ENCODE peak calls at places on chromosomes 7 and 10, in seven cellular contexts. One of them, this sample, is unnamed.

GRCh38 chr10:77746313-77746712 is 108.7 kb upstream of the KCNMA1 start:
- DNase-seq in CD8-positive, alpha-beta memory T cell: no peak
- DNase-seq in lower lobe of right lung: no peak
- DNase-seq in neural progenitor cell: no peak
- DNase-seq in psoas muscle: no peak
- DNase-seq in testis: no peak
- DNase-seq in endodermal cell: no peak
- DNase-seq in this sample: no peak

GRCh38 chr7:390761-391410 is 100.9 kb downstream of the FOXL3 start:
- DNase-seq in CD8-positive, alpha-beta memory T cell: no peak
- DNase-seq in testis: no peak
- DNase-seq in lower lobe of right lung: peak
- DNase-seq in endodermal cell: peak
- DNase-seq in neural progenitor cell: no peak
- DNase-seq in psoas muscle: peak
- DNase-seq in this sample: no peak

GRCh38 chr7:87316097-87316700 is 29.3 kb upstream of the CROT start:
- DNase-seq in neural progenitor cell: no peak
- DNase-seq in endodermal cell: no peak
- DNase-seq in lower lobe of right lung: no peak
- DNase-seq in CD8-positive, alpha-beta memory T cell: no peak
- DNase-seq in psoas muscle: no peak
- DNase-seq in testis: no peak
- DNase-seq in this sample: no peak

GRCh38 chr10:37760817-37761216 is 96.6 kb downstream of the ZNF248 start:
- DNase-seq in psoas muscle: no peak
- DNase-seq in CD8-positive, alpha-beta memory T cell: no peak
- DNase-seq in lower lobe of right lung: no peak
- DNase-seq in neural progenitor cell: no peak
- DNase-seq in testis: no peak
- DNase-seq in endodermal cell: no peak
- DNase-seq in this sample: no peak

GRCh38 chr7:68432585-68432984 is 1165.7 kb upstream of the AUTS2 start:
- DNase-seq in testis: no peak
- DNase-seq in lower lobe of right lung: no peak
- DNase-seq in psoas muscle: no peak
- DNase-seq in endodermal cell: no peak
- DNase-seq in CD8-positive, alpha-beta memory T cell: no peak
- DNase-seq in neural progenitor cell: no peak
- DNase-seq in this sample: no peak

GRCh38 chr10:127740596-127740995 is 3.6 kb downstream of the FOXI2 start:
- DNase-seq in lower lobe of right lung: no peak
- DNase-seq in testis: no peak
- DNase-seq in neural progenitor cell: no peak
- DNase-seq in endodermal cell: peak
- DNase-seq in psoas muscle: no peak
- DNase-seq in CD8-positive, alpha-beta memory T cell: no peak
- DNase-seq in this sample: no peak

GRCh38 chr10:69750011-69750373 is 51.7 kb upstream of the COL13A1 start:
- DNase-seq in psoas muscle: no peak
- DNase-seq in CD8-positive, alpha-beta memory T cell: no peak
- DNase-seq in endodermal cell: no peak
- DNase-seq in testis: no peak
- DNase-seq in lower lobe of right lung: no peak
- DNase-seq in neural progenitor cell: no peak
- DNase-seq in this sample: no peak

GRCh38 chr7:25707733-25708132 is 444.3 kb upstream of the NFE2L3 start:
- DNase-seq in endodermal cell: no peak
- DNase-seq in neural progenitor cell: no peak
- DNase-seq in lower lobe of right lung: no peak
- DNase-seq in psoas muscle: no peak
- DNase-seq in CD8-positive, alpha-beta memory T cell: no peak
- DNase-seq in testis: no peak
- DNase-seq in this sample: no peak

GRCh38 chr7:35249537-35249907 is 4.4 kb downstream of the TBX20 start:
- DNase-seq in endodermal cell: peak
- DNase-seq in testis: no peak
- DNase-seq in psoas muscle: no peak
- DNase-seq in neural progenitor cell: no peak
- DNase-seq in lower lobe of right lung: no peak
- DNase-seq in CD8-positive, alpha-beta memory T cell: no peak
- DNase-seq in this sample: no peak

GRCh38 chr7:19377611-19378339 is 232.6 kb upstream of the FERD3L start:
- DNase-seq in endodermal cell: no peak
- DNase-seq in CD8-positive, alpha-beta memory T cell: no peak
- DNase-seq in testis: no peak
- DNase-seq in neural progenitor cell: no peak
- DNase-seq in psoas muscle: no peak
- DNase-seq in lower lobe of right lung: no peak
- DNase-seq in this sample: no peak

GRCh38 chr10:86929445-86929844 is 28.0 kb downstream of the MMRN2 start:
- DNase-seq in CD8-positive, alpha-beta memory T cell: no peak
- DNase-seq in testis: no peak
- DNase-seq in lower lobe of right lung: no peak
- DNase-seq in neural progenitor cell: no peak
- DNase-seq in psoas muscle: no peak
- DNase-seq in endodermal cell: no peak
- DNase-seq in this sample: no peak

GRCh38 chr7:128858380-128859231 is 4.0 kb upstream of the ATP6V1F start:
- DNase-seq in psoas muscle: peak
- DNase-seq in lower lobe of right lung: no peak
- DNase-seq in CD8-positive, alpha-beta memory T cell: no peak
- DNase-seq in testis: peak
- DNase-seq in endodermal cell: no peak
- DNase-seq in neural progenitor cell: no peak
- DNase-seq in this sample: no peak

GRCh38 chr10:112919721-112920120 is 30.3 kb upstream of the TCF7L2 start:
- DNase-seq in testis: no peak
- DNase-seq in lower lobe of right lung: no peak
- DNase-seq in endodermal cell: no peak
- DNase-seq in neural progenitor cell: no peak
- DNase-seq in psoas muscle: no peak
- DNase-seq in CD8-positive, alpha-beta memory T cell: no peak
- DNase-seq in this sample: no peak

GRCh38 chr7:39712746-39713145 is 89.4 kb downstream of the RALA start:
- DNase-seq in neural progenitor cell: no peak
- DNase-seq in lower lobe of right lung: no peak
- DNase-seq in psoas muscle: no peak
- DNase-seq in testis: no peak
- DNase-seq in endodermal cell: no peak
- DNase-seq in CD8-positive, alpha-beta memory T cell: no peak
- DNase-seq in this sample: no peak

GRCh38 chr7:12031638-12032037 is 179.5 kb upstream of the TMEM106B start:
- DNase-seq in neural progenitor cell: no peak
- DNase-seq in endodermal cell: peak
- DNase-seq in CD8-positive, alpha-beta memory T cell: no peak
- DNase-seq in testis: no peak
- DNase-seq in lower lobe of right lung: no peak
- DNase-seq in psoas muscle: no peak
- DNase-seq in this sample: no peak

GRCh38 chr10:69969961-69970360 is 82.7 kb upstream of the MACROH2A2 start:
- DNase-seq in neural progenitor cell: no peak
- DNase-seq in psoas muscle: no peak
- DNase-seq in testis: no peak
- DNase-seq in CD8-positive, alpha-beta memory T cell: no peak
- DNase-seq in lower lobe of right lung: no peak
- DNase-seq in endodermal cell: no peak
- DNase-seq in this sample: no peak

GRCh38 chr10:86632009-86632800 is 22.1 kb upstream of the OPN4 start:
- DNase-seq in psoas muscle: peak
- DNase-seq in testis: no peak
- DNase-seq in neural progenitor cell: peak
- DNase-seq in endodermal cell: peak
- DNase-seq in lower lobe of right lung: no peak
- DNase-seq in CD8-positive, alpha-beta memory T cell: no peak
- DNase-seq in this sample: peak

GRCh38 chr7:23687011-23687410 is 7.0 kb downstream of the FAM221A start:
- DNase-seq in endodermal cell: no peak
- DNase-seq in CD8-positive, alpha-beta memory T cell: no peak
- DNase-seq in lower lobe of right lung: no peak
- DNase-seq in neural progenitor cell: no peak
- DNase-seq in psoas muscle: no peak
- DNase-seq in testis: no peak
- DNase-seq in this sample: peak

GRCh38 chr7:155809332-155809946 is 2.8 kb downstream of the SHH start:
- DNase-seq in neural progenitor cell: peak
- DNase-seq in CD8-positive, alpha-beta memory T cell: no peak
- DNase-seq in lower lobe of right lung: peak
- DNase-seq in endodermal cell: peak
- DNase-seq in psoas muscle: no peak
- DNase-seq in testis: no peak
- DNase-seq in this sample: no peak

GRCh38 chr7:155807805-155808550 is 4.3 kb downstream of the SHH start:
- DNase-seq in endodermal cell: no peak
- DNase-seq in neural progenitor cell: no peak
- DNase-seq in testis: no peak
- DNase-seq in lower lobe of right lung: no peak
- DNase-seq in CD8-positive, alpha-beta memory T cell: no peak
- DNase-seq in psoas muscle: no peak
- DNase-seq in this sample: no peak

GRCh38 chr7:155807013-155807804 is 5.1 kb downstream of the SHH start:
- DNase-seq in neural progenitor cell: peak
- DNase-seq in testis: no peak
- DNase-seq in CD8-positive, alpha-beta memory T cell: no peak
- DNase-seq in lower lobe of right lung: no peak
- DNase-seq in psoas muscle: no peak
- DNase-seq in endodermal cell: peak
- DNase-seq in this sample: no peak

GRCh38 chr7:155809947-155810606 is 2.2 kb downstream of the SHH start:
- DNase-seq in lower lobe of right lung: peak
- DNase-seq in endodermal cell: peak
- DNase-seq in CD8-positive, alpha-beta memory T cell: no peak
- DNase-seq in neural progenitor cell: peak
- DNase-seq in testis: no peak
- DNase-seq in psoas muscle: no peak
- DNase-seq in this sample: no peak

GRCh38 chr7:155808551-155809331 is 3.5 kb downstream of the SHH start:
- DNase-seq in endodermal cell: peak
- DNase-seq in neural progenitor cell: peak
- DNase-seq in psoas muscle: no peak
- DNase-seq in testis: no peak
- DNase-seq in CD8-positive, alpha-beta memory T cell: no peak
- DNase-seq in lower lobe of right lung: peak
- DNase-seq in this sample: peak
- H3K27ac ChIP-seq in endodermal cell: no peak
- H3K27ac ChIP-seq in neural progenitor cell: no peak
- H3K27ac ChIP-seq in psoas muscle: no peak
- H3K27ac ChIP-seq in testis: no peak
- H3K27ac ChIP-seq in CD8-positive, alpha-beta memory T cell: no peak
- H3K27ac ChIP-seq in lower lobe of right lung: peak
- H3K27ac ChIP-seq in this sample: no peak

DNA sequence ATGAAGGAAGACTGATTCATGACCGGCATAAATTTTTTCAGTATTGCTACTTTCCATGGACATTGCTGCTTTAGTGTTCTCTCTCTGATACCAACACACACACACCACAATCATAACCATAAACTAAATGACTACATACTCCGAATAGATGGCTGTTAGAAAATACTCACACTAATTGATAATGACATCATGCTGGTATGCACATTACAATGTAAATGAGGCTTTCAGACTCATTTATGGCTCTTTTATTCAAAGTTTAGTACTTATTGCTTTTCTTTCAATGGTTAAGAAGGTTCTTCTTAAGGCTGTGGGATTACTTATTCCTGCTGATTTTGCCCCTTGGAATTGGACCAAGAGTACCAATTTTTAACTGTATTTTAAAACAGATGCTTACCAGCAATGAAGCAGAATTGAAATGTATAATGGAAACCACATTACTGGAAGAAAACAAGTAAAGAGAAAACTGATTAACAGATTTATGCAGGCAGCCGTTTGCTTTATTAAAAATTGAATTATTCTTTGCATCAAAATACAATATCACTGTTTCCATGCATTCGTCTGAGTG is 20.6 kb upstream of the CABCOCO1 start:
- DNase-seq in endodermal cell: no peak
- DNase-seq in CD8-positive, alpha-beta memory T cell: no peak
- DNase-seq in psoas muscle: no peak
- DNase-seq in testis: no peak
- DNase-seq in neural progenitor cell: no peak
- DNase-seq in lower lobe of right lung: no peak
- DNase-seq in this sample: no peak
- H3K4me3 ChIP-seq in endodermal cell: no peak
- H3K4me3 ChIP-seq in CD8-positive, alpha-beta memory T cell: no peak
- H3K4me3 ChIP-seq in psoas muscle: no peak
- H3K4me3 ChIP-seq in testis: no peak
- H3K4me3 ChIP-seq in neural progenitor cell: no peak
- H3K4me3 ChIP-seq in lower lobe of right lung: no peak
- H3K4me3 ChIP-seq in this sample: no peak

GRCh38 chr7:154835924-154836529 is 166.9 kb downstream of the PAXIP1 start:
- DNase-seq in testis: no peak
- DNase-seq in CD8-positive, alpha-beta memory T cell: no peak
- DNase-seq in endodermal cell: no peak
- DNase-seq in neural progenitor cell: no peak
- DNase-seq in psoas muscle: no peak
- DNase-seq in lower lobe of right lung: no peak
- DNase-seq in this sample: no peak

GRCh38 chr7:154837087-154837486 is 165.8 kb downstream of the PAXIP1 start:
- DNase-seq in CD8-positive, alpha-beta memory T cell: no peak
- DNase-seq in neural progenitor cell: no peak
- DNase-seq in psoas muscle: no peak
- DNase-seq in testis: no peak
- DNase-seq in lower lobe of right lung: no peak
- DNase-seq in endodermal cell: no peak
- DNase-seq in this sample: no peak

GRCh38 chr7:154832557-154833138 is 170.3 kb downstream of the PAXIP1 start:
- DNase-seq in lower lobe of right lung: no peak
- DNase-seq in endodermal cell: peak
- DNase-seq in CD8-positive, alpha-beta memory T cell: no peak
- DNase-seq in neural progenitor cell: peak
- DNase-seq in testis: no peak
- DNase-seq in psoas muscle: no peak
- DNase-seq in this sample: no peak

GRCh38 chr7:154837622-154838021 is 165.3 kb downstream of the PAXIP1 start:
- DNase-seq in lower lobe of right lung: no peak
- DNase-seq in endodermal cell: no peak
- DNase-seq in CD8-positive, alpha-beta memory T cell: no peak
- DNase-seq in testis: no peak
- DNase-seq in psoas muscle: no peak
- DNase-seq in neural progenitor cell: no peak
- DNase-seq in this sample: no peak

DNA sequence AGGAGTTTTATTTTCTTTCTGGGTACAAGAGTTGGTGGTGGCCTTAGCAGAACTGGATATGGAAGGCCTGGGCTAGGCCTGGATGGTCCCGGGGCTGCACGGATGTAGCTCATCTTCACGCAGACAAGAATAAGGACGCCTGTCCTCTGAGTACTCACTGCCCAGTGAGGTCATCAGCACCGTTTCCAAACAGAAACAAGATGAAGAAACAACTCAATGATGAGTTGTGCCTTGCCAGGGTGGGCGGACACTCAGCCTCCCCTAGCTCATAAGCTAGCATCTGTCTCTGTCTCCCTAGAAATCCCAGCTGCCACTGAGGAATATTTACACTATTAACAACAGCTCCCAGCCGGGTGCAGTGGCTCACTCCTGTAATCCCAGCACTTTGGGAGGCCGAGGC is 169.1 kb downstream of the PAXIP1 start:
- DNase-seq in psoas muscle: no peak
- DNase-seq in CD8-positive, alpha-beta memory T cell: no peak
- DNase-seq in endodermal cell: no peak
- DNase-seq in testis: no peak
- DNase-seq in lower lobe of right lung: no peak
- DNase-seq in neural progenitor cell: no peak
- DNase-seq in this sample: no peak
- H3K27ac ChIP-seq in psoas muscle: no peak
- H3K27ac ChIP-seq in CD8-positive, alpha-beta memory T cell: no peak
- H3K27ac ChIP-seq in endodermal cell: no peak
- H3K27ac ChIP-seq in testis: no peak
- H3K27ac ChIP-seq in lower lobe of right lung: no peak
- H3K27ac ChIP-seq in neural progenitor cell: no peak
- H3K27ac ChIP-seq in this sample: no peak

GRCh38 chr7:121875203-121875602 is 2.2 kb downstream of the PTPRZ1 start:
- DNase-seq in psoas muscle: no peak
- DNase-seq in testis: no peak
- DNase-seq in CD8-positive, alpha-beta memory T cell: no peak
- DNase-seq in endodermal cell: no peak
- DNase-seq in lower lobe of right lung: no peak
- DNase-seq in neural progenitor cell: no peak
- DNase-seq in this sample: no peak
- H3K4me3 ChIP-seq in psoas muscle: no peak
- H3K4me3 ChIP-seq in testis: no peak
- H3K4me3 ChIP-seq in CD8-positive, alpha-beta memory T cell: no peak
- H3K4me3 ChIP-seq in endodermal cell: no peak
- H3K4me3 ChIP-seq in lower lobe of right lung: no peak
- H3K4me3 ChIP-seq in neural progenitor cell: peak
- H3K4me3 ChIP-seq in this sample: no peak